ENCODE peak calls at places on chromosomes 3 and 15, in four cellular contexts. O, K, G and F are unnamed samples.

GRCh38 chr3:55486857-55487375 is at the start of gene WNT5A:
- DNase-seq in O (no peak), K (peak; percentile 41), G (peak; percentile 67), F (no peak)

GRCh38 chr3:81550415-81550814 is 211.0 kb downstream of the GBE1 start:
- DNase-seq in O (no peak), K (no peak), G (no peak), F (peak; percentile 35)

GRCh38 chr3:42979044-42979962 is at the start of gene GASK1A:
- DNase-seq in O (peak; percentile 77), K (peak; percentile 66), G (peak; percentile 68), F (peak; percentile 62)

GRCh38 chr3:44363591-44363990 is 25.0 kb downstream of the TCAIM start:
- DNase-seq in O (no peak), K (no peak), G (no peak), F (no peak)

GRCh38 chr15:49570174-49570573 is 50.4 kb downstream of the FAM227B start:
- DNase-seq in O (no peak), K (no peak), G (no peak), F (no peak)

GRCh38 chr3:134360046-134360445 is 14.2 kb downstream of the AMOTL2 start:
- DNase-seq in O (no peak), K (no peak), G (peak; percentile 45), F (no peak)

GRCh38 chr3:57141719-57142118 is 23.4 kb downstream of the IL17RD start:
- DNase-seq in O (no peak), K (no peak), G (no peak), F (no peak)

GRCh38 chr3:52880474-52880873 is 16.9 kb downstream of the STIMATE start:
- DNase-seq in O (no peak), K (no peak), G (no peak), F (no peak)

GRCh38 chr3:191302451-191302850 is 26.7 kb upstream of the CCDC50 start:
- DNase-seq in O (no peak), K (no peak), G (no peak), F (no peak)

GRCh38 chr15:27250223-27250622 is 279.2 kb downstream of the GABRG3 start:
- DNase-seq in O (no peak), K (no peak), G (no peak), F (no peak)

GRCh38 chr15:98844261-98844660 is 163.3 kb downstream of the PGPEP1L start:
- DNase-seq in O (no peak), K (no peak), G (no peak), F (no peak)

GRCh38 chr3:197031315-197032285 is 2.0 kb upstream of the MELTF start:
- DNase-seq in O (peak; percentile 89), K (peak; percentile 88), G (no peak), F (peak; percentile 93)

GRCh38 chr3:50573566-50574279 is 4.4 kb downstream of the HEMK1 start:
- DNase-seq in O (no peak), K (no peak), G (peak; percentile 64), F (no peak)

GRCh38 chr3:65018801-65019200 is 331.0 kb upstream of the ADAMTS9 start:
- DNase-seq in O (no peak), K (no peak), G (no peak), F (no peak)

GRCh38 chr15:25177955-25178801 is 223.4 kb downstream of the SNRPN start:
- DNase-seq in O (peak; percentile 17), K (no peak), G (peak; percentile 34), F (peak; percentile 5)

GRCh38 chr3:49703443-49703927 is 14.1 kb downstream of the RNF123 start:
- DNase-seq in O (no peak), K (peak; percentile 56), G (peak; percentile 63), F (peak; percentile 82)

GRCh38 chr3:21484323-21485154 is 266.5 kb downstream of the ZNF385D start:
- DNase-seq in O (peak; percentile 30), K (peak; percentile 46), G (no peak), F (peak; percentile 59)

GRCh38 chr3:113241292-113242033 is 30.1 kb downstream of the BOC start:
- DNase-seq in O (no peak), K (no peak), G (no peak), F (no peak)

GRCh38 chr3:188003188-188004171 is 150.5 kb upstream of the LPP start:
- DNase-seq in O (no peak), K (no peak), G (no peak), F (no peak)

GRCh38 chr3:4561661-4562060 is 68.5 kb downstream of the ITPR1 start:
- DNase-seq in O (no peak), K (no peak), G (no peak), F (no peak)

GRCh38 chr3:187025254-187025655 is 94.9 kb downstream of the ST6GAL1 start:
- DNase-seq in O (no peak), K (no peak), G (no peak), F (no peak)

GRCh38 chr15:58539548-58539947 is 107.8 kb downstream of the LIPC start:
- DNase-seq in O (no peak), K (no peak), G (no peak), F (no peak)

DNA sequence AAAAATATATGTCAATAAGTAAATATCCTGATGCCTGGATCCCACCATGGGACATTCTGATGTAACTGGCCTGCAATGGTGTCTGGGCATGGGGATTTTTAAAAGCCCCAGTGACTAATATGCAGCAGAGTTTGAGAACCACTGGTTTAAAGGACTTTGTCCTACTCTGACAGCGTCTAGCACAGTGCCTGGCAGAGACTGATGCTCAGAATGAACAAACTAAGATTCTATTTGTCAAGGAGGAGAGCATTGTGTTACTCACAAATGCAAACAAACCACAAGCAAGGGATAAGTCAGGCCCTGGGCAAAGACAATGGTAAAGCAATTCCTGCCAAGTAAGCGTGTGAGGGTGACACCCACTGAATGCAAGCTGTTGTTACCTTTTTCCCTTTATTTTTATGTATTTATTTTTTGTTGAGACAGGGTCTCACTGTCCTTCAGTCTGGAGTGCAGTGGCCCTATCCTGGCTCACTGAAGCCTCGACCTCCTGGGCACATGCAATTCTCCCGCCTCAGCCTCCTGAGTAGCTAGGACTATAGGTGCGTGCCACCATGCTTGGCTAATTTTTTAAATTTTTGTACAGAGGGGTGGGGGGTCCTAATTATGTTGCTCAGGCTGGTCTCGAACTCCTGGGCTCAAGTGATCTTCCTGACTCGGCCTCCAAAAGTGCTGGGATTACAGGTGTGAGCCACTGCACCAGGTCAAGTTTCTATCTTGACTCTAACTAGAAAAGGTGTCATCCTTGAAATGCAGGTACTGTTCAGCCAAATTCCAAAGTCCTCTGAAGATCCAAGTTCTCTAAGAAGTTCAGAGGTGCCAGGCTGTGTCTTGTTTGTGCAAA is 909 bp upstream of the GPD1L start:
- DNase-seq in O (no peak), K (no peak), G (no peak), F (no peak)
- H3K27ac ChIP-seq in O (peak overlapping the region; percentile 84), K (peak overlapping the region; percentile 93), G (peak overlapping the region; percentile 92), F (peak overlapping the region; percentile 67)

GRCh38 chr3:36446230-36446629 is 65.9 kb downstream of the STAC start:
- DNase-seq in O (no peak), K (no peak), G (no peak), F (no peak)
- H3K4me1 ChIP-seq in O (no peaks in the 10 kb centered on the region), K (no peaks in the 10 kb centered on the region), G (no peaks in the 10 kb centered on the region), F (no peaks in the 10 kb centered on the region)

DNA sequence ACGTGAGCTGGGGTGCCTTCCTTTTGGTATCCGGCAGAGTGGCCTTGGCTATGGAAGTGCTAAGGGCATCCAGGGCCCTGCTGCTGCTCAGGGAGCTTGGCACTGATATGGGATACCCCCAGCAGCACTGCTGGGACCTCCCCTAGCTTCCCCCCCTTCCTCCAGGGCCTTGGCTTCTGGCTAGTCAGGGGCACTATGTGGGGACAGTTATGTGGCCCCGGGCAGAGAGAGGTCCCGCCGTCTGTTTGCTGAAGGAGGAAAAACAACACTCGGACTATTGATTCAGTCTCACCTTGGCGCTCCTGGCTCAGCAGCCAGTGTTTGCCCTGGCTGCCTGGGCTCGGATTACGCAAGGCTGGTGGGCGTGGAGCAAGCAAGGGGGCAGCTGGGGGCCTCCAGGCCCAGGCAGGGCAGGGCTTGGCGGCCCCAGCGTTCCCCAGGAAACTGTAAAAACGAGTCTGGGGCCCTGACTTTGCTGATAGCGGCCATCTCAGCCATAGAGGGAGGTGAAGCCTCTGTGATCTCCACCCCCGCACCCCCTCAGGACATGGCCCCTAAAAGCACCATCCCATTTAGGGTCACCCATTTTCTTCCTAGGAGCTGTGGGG is 5.7 kb downstream of the FURIN start:
- DNase-seq in O (no peak), K (no peak), G (peak; percentile 90), F (no peak)
- H3K27ac ChIP-seq in O (peak overlapping the region; percentile 98), K (peak overlapping the region; percentile 99), G (peak overlapping the region; percentile 54), F (peak overlapping the region; percentile 56)

GRCh38 chr3:189404797-189405484 is 226.2 kb upstream of the TP63 start:
- DNase-seq in O (no peak), K (no peak), G (no peak), F (no peak)

GRCh38 chr3:189406148-189406547 is 225.0 kb upstream of the TP63 start:
- DNase-seq in O (no peak), K (no peak), G (no peak), F (no peak)

GRCh38 chr3:189410522-189410921 is 220.7 kb upstream of the TP63 start:
- DNase-seq in O (no peak), K (no peak), G (no peak), F (no peak)
- H3K4me1 ChIP-seq in O (no peaks in the 10 kb centered on the region), K (no peaks in the 10 kb centered on the region), G (no peaks in the 10 kb centered on the region), F (no peaks in the 10 kb centered on the region)

DNA sequence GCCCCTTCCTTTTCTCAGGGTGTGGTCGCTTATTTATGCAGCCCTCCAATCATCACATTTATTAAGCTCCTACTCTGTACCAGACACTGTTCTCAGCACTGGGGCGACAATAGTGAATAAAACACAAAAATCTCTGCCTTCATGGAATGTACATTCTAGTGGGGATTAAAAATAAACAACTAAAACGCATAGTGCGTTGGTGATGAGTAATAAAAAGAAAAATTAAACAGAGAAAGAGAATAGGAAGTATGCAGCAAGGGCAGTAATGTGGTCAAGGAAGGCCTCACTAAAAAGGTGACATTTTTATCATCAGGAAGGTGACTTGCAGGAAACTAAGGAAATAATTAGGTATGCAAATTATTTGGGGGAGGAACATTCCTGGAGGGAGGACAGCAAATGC is 5.1 kb downstream of the SLC51B start:
- DNase-seq in O (no peak), K (no peak), G (no peak), F (no peak)
- H3K27ac ChIP-seq in O (peak overlapping the region; percentile 59), K (no peak overlapping the region), G (no peak overlapping the region), F (no peak overlapping the region)

DNA sequence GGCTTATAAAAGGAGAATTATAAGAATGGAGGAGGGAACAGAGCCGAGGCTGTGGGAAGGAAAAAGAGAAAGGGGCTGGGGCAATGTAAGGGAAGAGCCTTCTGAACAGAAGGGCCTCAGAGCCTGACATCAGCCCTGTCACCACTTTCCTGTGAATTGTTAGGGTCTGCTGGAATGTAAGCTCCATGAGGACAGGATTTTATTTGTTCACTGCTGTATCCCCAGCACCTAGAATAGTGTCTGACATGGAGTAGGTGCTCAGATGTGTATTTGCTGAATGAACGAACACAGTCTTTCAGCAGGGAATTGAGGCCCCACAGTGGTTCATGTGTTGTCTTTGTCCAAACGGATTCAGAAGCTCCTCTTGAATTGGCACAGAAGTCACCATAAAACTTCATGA is 251.5 kb downstream of the OPA1 start:
- DNase-seq in O (no peak), K (no peak), G (no peak), F (no peak)
- H3K4me1 ChIP-seq in O (no peaks in the 10 kb centered on the region), K (peaks cover 3% of the 10 kb centered on the region), G (peaks cover 10% of the 10 kb centered on the region), F (no peaks in the 10 kb centered on the region)